ENCODE peak calls at places on chromosomes 1 and 21, in four cellular contexts. A is adrenal gland, R is lung, E is fibroblast of villous mesenchyme. Q is an unnamed sample.

GRCh38 chr1:5975133-5975880 is 16.9 kb downstream of the NPHP4 start:
- DNase-seq in R (no peak), E (peak), A (peak), Q (peak)

GRCh38 chr1:200039849-200040479 is 12.5 kb downstream of the NR5A2 start:
- DNase-seq in E (no peak), R (no peak), A (no peak), Q (no peak)

GRCh38 chr1:166164995-166165660 is 1.7 kb downstream of the FAM78B start:
- DNase-seq in R (no peak), E (peak), A (peak), Q (no peak)

GRCh38 chr1:224884428-224884827 is 45.0 kb upstream of the DNAH14 start:
- DNase-seq in R (no peak), A (no peak), E (peak), Q (peak)

GRCh38 chr21:37072239-37072987 is 458 bp downstream of the PIGP start:
- DNase-seq in E (no peak), R (no peak), A (peak), Q (no peak)

GRCh38 chr1:31299365-31299764 is 2.5 kb downstream of the ZCCHC17 start:
- DNase-seq in A (no peak), E (peak), R (no peak), Q (no peak)

GRCh38 chr1:227896710-227897655 is 50.7 kb downstream of the WNT9A start:
- DNase-seq in R (no peak), A (peak), E (no peak), Q (no peak)

GRCh38 chr1:5481889-5482288 is 510.3 kb downstream of the NPHP4 start:
- DNase-seq in R (no peak), A (no peak), E (no peak), Q (no peak)

DNA sequence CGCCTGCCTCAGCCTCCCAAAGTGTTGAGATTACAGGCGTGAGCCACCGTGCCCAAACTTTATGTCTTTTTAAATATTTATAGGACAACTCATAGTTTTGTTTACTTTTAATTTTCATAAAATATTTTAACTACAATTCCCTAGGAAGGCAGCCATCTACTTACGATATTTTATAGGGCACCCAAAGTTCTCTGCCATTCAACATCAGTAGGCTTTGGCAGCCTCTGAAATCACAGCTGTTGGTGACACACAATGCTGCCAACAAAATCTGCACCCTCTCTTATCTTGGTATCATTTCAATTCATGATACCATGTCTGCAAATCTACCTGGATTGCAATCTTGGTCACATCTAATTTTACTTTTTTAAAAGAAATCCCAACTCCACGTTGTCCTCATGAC is 27.1 kb upstream of the ERO1B start:
- DNase-seq in A (no peak), E (no peak), R (no peak), Q (peak)
- H3K4me3 ChIP-seq in A (no peak), E (no peak), R (no peak), Q (no peak)

DNA sequence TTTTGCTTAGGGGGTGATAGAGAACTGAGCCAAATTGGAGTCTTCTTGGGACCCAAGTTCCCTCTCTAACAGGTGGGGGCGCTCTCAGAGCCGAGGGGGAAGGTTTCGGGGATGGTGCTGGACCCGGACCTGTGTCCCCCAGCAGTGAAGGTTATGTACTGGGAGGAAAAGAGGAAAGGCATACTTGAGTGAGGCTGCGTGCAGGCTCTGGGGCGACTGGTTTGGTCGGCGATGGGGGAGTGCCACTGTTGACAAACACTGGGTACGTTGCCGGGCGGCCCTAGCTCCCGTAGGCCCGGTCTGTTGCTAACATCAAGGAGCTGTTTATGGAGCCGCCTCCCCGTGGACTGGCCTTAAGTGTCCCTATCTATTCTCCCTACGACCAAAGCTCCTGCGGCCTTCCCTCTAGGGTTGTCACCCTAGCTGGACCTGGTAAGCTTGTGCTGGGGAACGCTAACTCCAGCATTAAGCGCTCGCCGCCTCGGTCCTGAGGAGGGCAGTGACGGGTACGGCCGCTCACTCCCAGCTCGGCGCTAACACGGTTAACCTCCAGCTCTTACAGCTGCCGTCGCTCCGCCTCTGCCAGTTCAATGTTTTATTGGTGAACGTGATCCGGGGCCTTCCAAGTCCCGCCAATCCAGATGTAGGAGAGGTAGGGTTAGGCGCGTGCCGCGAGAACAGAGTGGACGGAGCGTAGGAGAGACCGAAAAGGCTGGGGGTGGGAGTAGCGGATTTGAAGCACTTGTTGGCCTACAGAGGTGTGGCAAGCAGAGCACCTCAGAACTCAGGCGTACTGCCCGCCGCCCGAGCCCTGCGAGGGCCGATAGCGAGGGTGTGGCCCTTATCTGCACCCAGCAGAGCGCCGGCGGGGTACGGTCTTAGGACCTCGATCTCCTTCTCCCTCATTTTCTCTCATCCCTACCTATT is at the start of gene PPOX:
- DNase-seq in E (peak), A (peak), R (peak), Q (peak)
- TF ChIP-seq CTCF in E (peak), A (peak), R (peak), Q (peak)

GRCh38 chr21:44955141-44955802 is 15.4 kb downstream of the SLX9 start:
- DNase-seq in E (no peak), R (no peak), A (no peak), Q (no peak)
- H3K4me3 ChIP-seq in E (no peak), R (no peak), A (no peak), Q (no peak)

DNA sequence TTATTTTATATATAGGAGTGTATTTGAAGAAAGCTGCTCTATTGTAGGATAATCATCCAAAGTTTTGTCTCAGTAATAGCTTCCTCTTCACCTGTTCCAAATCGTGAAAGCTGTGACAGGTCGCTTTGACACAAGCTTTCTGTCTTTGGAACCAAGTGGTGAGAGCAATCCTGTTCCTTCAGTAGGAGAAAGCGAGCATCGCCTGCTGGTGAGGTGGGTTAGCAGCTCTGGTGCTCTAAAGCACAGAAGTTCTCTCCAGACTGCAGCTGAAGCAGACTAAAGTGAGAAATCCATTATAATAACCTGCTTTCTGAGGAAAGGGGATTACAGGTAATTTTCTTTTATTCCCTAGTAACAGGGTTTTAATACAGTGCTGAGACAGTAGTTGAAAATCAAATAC is 803.8 kb downstream of the ADGRL2 start:
- DNase-seq in E (no peak), R (no peak), A (no peak), Q (peak)
- TF ChIP-seq CTCF in E (no peak), R (no peak), A (no peak), Q (peak)

GRCh38 chr21:16587671-16588379 is 858.0 kb downstream of the USP25 start:
- DNase-seq in A (peak), R (no peak), E (peak), Q (no peak)
- H3K4me3 ChIP-seq in A (no peak), R (no peak), E (peak), Q (peak)